ENCODE peak calls at places on chromosomes 1 and 21, in ten cellular contexts. X, N, P, Z, F, U, J, G, T and E are unnamed samples.

GRCh38 chr1:183517401-183517800 is 45.1 kb downstream of the SMG7 start:
- DNase-seq in X (no peak), N (no peak), P (no peak), Z (no peak), F (no peak), U (no peak), J (no peak), G (no peak), T (no peak), E (no peak)

GRCh38 chr21:38927776-38928175 is 122.0 kb downstream of the ETS2 start:
- DNase-seq in X (no peak), N (no peak), P (no peak), Z (no peak), F (no peak), U (no peak), J (no peak), G (no peak), T (peak; percentile 33), E (no peak)

GRCh38 chr1:59044535-59045121 is 252.3 kb upstream of the FGGY start:
- DNase-seq in X (no peak), N (no peak), P (no peak), Z (no peak), F (no peak), U (no peak), J (no peak), G (no peak), T (no peak), E (no peak)

GRCh38 chr1:164771001-164771550 is 212.1 kb downstream of the PBX1 start:
- DNase-seq in X (no peak), N (no peak), P (no peak), Z (no peak), F (no peak), U (no peak), J (no peak), G (no peak), T (no peak), E (no peak)

GRCh38 chr1:111990026-111990877 is 784 bp upstream of the KCND3 start:
- DNase-seq in X (no peak), N (peak; percentile 27), P (no peak), Z (no peak), F (no peak), U (peak; percentile 49), J (no peak), G (no peak), T (no peak), E (peak; percentile 28)

GRCh38 chr1:41576620-41577019 is 92.1 kb upstream of the EDN2 start:
- DNase-seq in X (no peak), N (no peak), P (no peak), Z (no peak), F (no peak), U (no peak), J (no peak), G (no peak), T (no peak), E (no peak)

GRCh38 chr1:69246721-69247120 is 321.0 kb upstream of the LRRC7 start:
- DNase-seq in X (no peak), N (no peak), P (no peak), Z (no peak), F (no peak), U (no peak), J (no peak), G (no peak), T (no peak), E (no peak)

GRCh38 chr1:110449661-110450651 is 993 bp upstream of the PROK1 start:
- DNase-seq in X (no peak), N (no peak), P (no peak), Z (peak; percentile 27), F (no peak), U (peak; percentile 11), J (no peak), G (no peak), T (no peak), E (no peak)

GRCh38 chr1:117365350-117366280 is 1.6 kb upstream of the MAN1A2 start:
- DNase-seq in X (no peak), N (no peak), P (no peak), Z (no peak), F (no peak), U (no peak), J (no peak), G (no peak), T (no peak), E (no peak)

GRCh38 chr21:43573921-43574320 is 85.4 kb downstream of the HSF2BP start:
- DNase-seq in X (no peak), N (no peak), P (no peak), Z (no peak), F (no peak), U (no peak), J (no peak), G (no peak), T (no peak), E (no peak)

GRCh38 chr1:172630060-172630818 is 28.7 kb upstream of the FASLG start:
- DNase-seq in X (no peak), N (no peak), P (no peak), Z (no peak), F (no peak), U (no peak), J (no peak), G (no peak), T (no peak), E (no peak)

GRCh38 chr1:54887665-54888071 is 673 bp upstream of the DHCR24 start:
- DNase-seq in X (peak; percentile 73), N (peak; percentile 47), P (peak; percentile 48), Z (no peak), F (no peak), U (no peak), J (no peak), G (no peak), T (no peak), E (no peak)

GRCh38 chr1:162590101-162590500 is 28.6 kb downstream of the UAP1 start:
- DNase-seq in X (no peak), N (no peak), P (no peak), Z (no peak), F (no peak), U (no peak), J (no peak), G (no peak), T (no peak), E (no peak)

GRCh38 chr1:14055442-14056225 is 355.6 kb downstream of the PRDM2 start:
- DNase-seq in X (no peak), N (no peak), P (no peak), Z (no peak), F (no peak), U (no peak), J (no peak), G (no peak), T (no peak), E (no peak)

GRCh38 chr1:192544983-192545393 is 30.6 kb upstream of the RGS1 start:
- DNase-seq in X (no peak), N (no peak), P (no peak), Z (no peak), F (no peak), U (peak; percentile 14), J (no peak), G (no peak), T (no peak), E (no peak)
- TF ChIP-seq POLR2AphosphoS5 in X (no peak), N (no peak), P (no peak), Z (no peak), F (no peak), U (no peak), J (no peak), G (no peak), T (no peak), E (no peak)

GRCh38 chr1:107748529-107748928 is 216.5 kb downstream of the VAV3 start:
- DNase-seq in X (no peak), N (no peak), P (peak; percentile 19), Z (no peak), F (no peak), U (peak; percentile 51), J (no peak), G (no peak), T (no peak), E (no peak)

GRCh38 chr1:107750364-107750959 is 214.5 kb downstream of the VAV3 start:
- DNase-seq in X (no peak), N (peak; percentile 69), P (peak; percentile 60), Z (no peak), F (no peak), U (peak; percentile 88), J (peak; percentile 22), G (no peak), T (peak; percentile 70), E (peak; percentile 80)
- TF ChIP-seq CTCF in X (peak; percentile 57), N (peak; percentile 35), P (peak; percentile 89), Z (no peak), F (peak; percentile 61), U (peak; percentile 92), J (peak; percentile 67), G (peak; percentile 66), T (peak; percentile 66), E (peak; percentile 72)

GRCh38 chr21:19995253-19995652 is 1003.0 kb upstream of the NCAM2 start:
- DNase-seq in X (no peak), N (no peak), P (no peak), Z (no peak), F (no peak), U (no peak), J (no peak), G (no peak), T (no peak), E (no peak)

GRCh38 chr21:19998450-19998849 is 999.8 kb upstream of the NCAM2 start:
- DNase-seq in X (no peak), N (no peak), P (no peak), Z (no peak), F (no peak), U (no peak), J (no peak), G (no peak), T (no peak), E (no peak)

GRCh38 chr21:19992540-19992939 is 1005.7 kb upstream of the NCAM2 start:
- DNase-seq in X (no peak), N (no peak), P (no peak), Z (no peak), F (no peak), U (no peak), J (no peak), G (no peak), T (no peak), E (no peak)

GRCh38 chr21:19987671-19988070 is 1010.5 kb upstream of the NCAM2 start:
- DNase-seq in X (no peak), N (no peak), P (no peak), Z (no peak), F (no peak), U (no peak), J (no peak), G (no peak), T (no peak), E (no peak)

DNA sequence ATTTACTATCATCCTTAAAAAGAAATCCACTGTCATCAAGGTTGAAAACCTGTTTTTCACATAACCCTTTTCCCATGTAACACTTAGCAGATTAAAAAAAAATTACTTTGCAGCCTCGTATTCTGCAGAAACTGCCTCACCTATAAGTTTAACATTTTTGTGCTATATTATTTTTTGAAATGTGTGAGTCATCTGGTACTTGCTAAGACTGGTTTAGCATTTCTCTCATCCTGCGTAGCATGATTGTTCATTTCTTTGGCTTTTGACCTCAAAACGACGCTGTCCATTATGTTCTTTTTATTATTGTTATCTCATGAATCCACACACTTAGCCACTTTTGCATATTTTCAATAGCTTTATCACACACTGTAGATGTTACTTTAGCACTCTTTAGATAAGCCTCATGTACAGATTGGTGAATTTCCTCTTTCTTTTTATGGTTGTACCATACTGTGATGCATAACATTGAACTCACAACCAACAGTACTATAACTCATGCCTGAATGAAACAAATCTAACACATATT is 1005.0 kb upstream of the NCAM2 start:
- DNase-seq in X (no peak), N (no peak), P (no peak), Z (no peak), F (no peak), U (no peak), J (no peak), G (no peak), T (no peak), E (no peak)
- TF ChIP-seq POLR2AphosphoS5 in X (no peak), N (no peak), P (no peak), Z (no peak), F (no peak), U (no peak), J (no peak), G (no peak), T (no peak), E (no peak)

GRCh38 chr1:48471603-48472576 is at the start of gene SPATA6:
- DNase-seq in X (peak; percentile 98), N (peak; percentile 98), P (peak; percentile 97), Z (peak; percentile 99), F (peak; percentile 89), U (peak; percentile 98), J (peak; percentile 78), G (peak; percentile 98), T (peak; percentile 99), E (peak; percentile 99)
- TF ChIP-seq CTCF in X (no peak), N (no peak), P (no peak), Z (no peak), F (no peak), U (no peak), J (peak; percentile 14), G (no peak), T (no peak), E (no peak)